ENCODE peak calls at places on chromosomes 2 and 18, in ten cellular contexts. J is uterus, W is breast epithelium, O is tibial nerve, N is adrenal gland, E is endothelial cell of umbilical vein, Y is transverse colon, Z is gastrocnemius medialis, M is right lobe of liver, P is upper lobe of left lung. S is an unnamed sample. For H3K4me1, the result is how much of the 10 kb centered on the place peaks cover.

GRCh38 chr2:205740381-205740780 is 58.1 kb downstream of the NRP2 start:
- DNase-seq in J (no peak), W (no peak), O (no peak), N (no peak), E (no peak), Y (no peak), Z (no peak), M (no peak), P (no peak), S (no peak)

GRCh38 chr2:2056531-2056930 is 274.5 kb downstream of the MYT1L start:
- DNase-seq in J (no peak), W (no peak), O (no peak), N (no peak), E (no peak), Y (no peak), Z (no peak), M (no peak), P (no peak), S (peak)

GRCh38 chr2:195563857-195564512 is 93.0 kb upstream of the SLC39A10 start:
- DNase-seq in J (no peak), W (no peak), O (no peak), N (no peak), E (no peak), Y (no peak), Z (no peak), M (no peak), P (no peak), S (no peak)

GRCh38 chr18:79963658-79964329 is 649 bp upstream of the HSBP1L1 start:
- DNase-seq in J (no peak), W (no peak), O (no peak), N (no peak), E (no peak), Y (no peak), Z (no peak), M (no peak), P (peak), S (no peak)

GRCh38 chr2:3338360-3338759 is 39.3 kb downstream of the EIPR1 start:
- DNase-seq in J (no peak), W (no peak), O (no peak), N (no peak), E (no peak), Y (no peak), Z (no peak), M (no peak), P (no peak), S (no peak)

GRCh38 chr2:128187032-128187654 is 96.1 kb downstream of the UGGT1 start:
- DNase-seq in J (no peak), W (no peak), O (no peak), N (no peak), E (peak), Y (no peak), Z (peak), M (no peak), P (no peak), S (no peak)

GRCh38 chr2:99692785-99693184 is 203.0 kb upstream of the REV1 start:
- DNase-seq in J (no peak), W (no peak), O (no peak), N (no peak), E (no peak), Y (no peak), Z (no peak), M (no peak), P (no peak), S (no peak)

GRCh38 chr2:144426981-144427479 is 92.9 kb downstream of the ZEB2 start:
- DNase-seq in J (no peak), W (no peak), O (no peak), N (peak), E (peak), Y (no peak), Z (no peak), M (no peak), P (no peak), S (no peak)

GRCh38 chr2:45283764-45284620 is 274.7 kb upstream of the SIX2 start:
- DNase-seq in J (peak), W (no peak), O (no peak), N (no peak), E (no peak), Y (no peak), Z (peak), M (no peak), P (no peak), S (no peak)

GRCh38 chr2:62597323-62597722 is 91.3 kb upstream of the TMEM17 start:
- DNase-seq in J (no peak), W (no peak), O (no peak), N (no peak), E (no peak), Y (no peak), Z (no peak), M (no peak), P (no peak), S (no peak)

GRCh38 chr2:35973737-35974132 is 381.8 kb upstream of the CRIM1 start:
- DNase-seq in J (peak), W (peak), O (no peak), N (peak), E (peak), Y (no peak), Z (no peak), M (no peak), P (no peak), S (peak)

GRCh38 chr2:144512421-144513272 is 7.3 kb downstream of the ZEB2 start:
- DNase-seq in J (no peak), W (no peak), O (no peak), N (no peak), E (peak), Y (no peak), Z (no peak), M (no peak), P (no peak), S (no peak)

GRCh38 chr18:79548986-79549637 is 130.5 kb upstream of the CTDP1 start:
- DNase-seq in J (no peak), W (no peak), O (no peak), N (no peak), E (no peak), Y (no peak), Z (no peak), M (peak), P (peak), S (no peak)

GRCh38 chr2:215619989-215620388 is 184.1 kb upstream of the FN1 start:
- DNase-seq in J (no peak), W (no peak), O (no peak), N (peak), E (no peak), Y (peak), Z (peak), M (no peak), P (peak), S (no peak)

GRCh38 chr18:80075940-80076339 is 33.1 kb upstream of the ADNP2 start:
- DNase-seq in J (no peak), W (no peak), O (no peak), N (no peak), E (no peak), Y (no peak), Z (no peak), M (no peak), P (no peak), S (no peak)

GRCh38 chr2:38190542-38191218 is 114.7 kb upstream of the CYP1B1 start:
- DNase-seq in J (no peak), W (no peak), O (no peak), N (no peak), E (no peak), Y (no peak), Z (no peak), M (no peak), P (no peak), S (no peak)

GRCh38 chr2:75180476-75180875 is 18.8 kb downstream of the TACR1 start:
- DNase-seq in J (no peak), W (no peak), O (no peak), N (no peak), E (no peak), Y (no peak), Z (no peak), M (no peak), P (no peak), S (no peak)

GRCh38 chr2:11637546-11637945 is 32.4 kb downstream of the NTSR2 start:
- DNase-seq in J (no peak), W (no peak), O (no peak), N (no peak), E (no peak), Y (no peak), Z (no peak), M (no peak), P (no peak), S (no peak)

GRCh38 chr18:46156124-46156745 is 52.0 kb downstream of the HAUS1 start:
- DNase-seq in J (no peak), W (no peak), O (no peak), N (no peak), E (no peak), Y (no peak), Z (no peak), M (no peak), P (no peak), S (no peak)

GRCh38 chr2:45046786-45047185 is 37.5 kb upstream of the SIX2 start:
- DNase-seq in J (no peak), W (no peak), O (no peak), N (no peak), E (no peak), Y (no peak), Z (no peak), M (no peak), P (no peak), S (no peak)

GRCh38 chr2:64263315-64263714 is 119.1 kb upstream of the PELI1 start:
- DNase-seq in J (peak), W (peak), O (no peak), N (no peak), E (peak), Y (no peak), Z (no peak), M (no peak), P (no peak), S (no peak)

GRCh38 chr2:43220229-43220981 is 6.0 kb downstream of the ZFP36L2 start:
- DNase-seq in J (no peak), W (no peak), O (no peak), N (no peak), E (peak), Y (no peak), Z (no peak), M (no peak), P (no peak), S (no peak)

GRCh38 chr2:42227491-42227890 is 58.3 kb downstream of the EML4 start:
- DNase-seq in J (no peak), W (no peak), O (no peak), N (no peak), E (no peak), Y (no peak), Z (no peak), M (no peak), P (no peak), S (no peak)

GRCh38 chr18:72612894-72613537 is 68.9 kb upstream of the CBLN2 start:
- DNase-seq in J (no peak), W (no peak), O (no peak), N (no peak), E (no peak), Y (no peak), Z (no peak), M (no peak), P (no peak), S (no peak)

GRCh38 chr2:169066817-169067356 is 2.5 kb upstream of the DHRS9 start:
- DNase-seq in J (no peak), W (no peak), O (no peak), N (no peak), E (no peak), Y (no peak), Z (no peak), M (no peak), P (no peak), S (no peak)

GRCh38 chr18:74453011-74453571 is 4.0 kb downstream of the DIPK1C start:
- DNase-seq in J (no peak), W (no peak), O (no peak), N (no peak), E (no peak), Y (no peak), Z (no peak), M (no peak), P (no peak), S (peak)

GRCh38 chr2:73243884-73244570 is 9.9 kb downstream of the CCT7 start:
- DNase-seq in J (no peak), W (peak), O (no peak), N (peak), E (no peak), Y (no peak), Z (no peak), M (no peak), P (peak), S (peak)

GRCh38 chr18:23189768-23190661 is 54.7 kb downstream of the CABLES1 start:
- DNase-seq in J (no peak), W (no peak), O (no peak), N (peak), E (no peak), Y (no peak), Z (no peak), M (peak), P (peak), S (no peak)

GRCh38 chr2:217820066-217820819 is 182.6 kb downstream of the TNS1 start:
- DNase-seq in J (no peak), W (no peak), O (no peak), N (no peak), E (peak), Y (no peak), Z (no peak), M (peak), P (no peak), S (peak)

GRCh38 chr2:120919771-120920437 is 184.2 kb downstream of the GLI2 start:
- DNase-seq in J (no peak), W (no peak), O (no peak), N (no peak), E (no peak), Y (no peak), Z (peak), M (peak), P (no peak), S (no peak)

GRCh38 chr2:172246649-172247048 is 143.9 kb upstream of the DLX2 start:
- DNase-seq in J (no peak), W (no peak), O (no peak), N (no peak), E (peak), Y (no peak), Z (no peak), M (no peak), P (no peak), S (no peak)
- TF ChIP-seq POLR2A in J (no peak), W (no peak), O (no peak), N (no peak), E (no peak), Y (no peak), Z (no peak), M (no peak), P (no peak), S (no peak)

DNA sequence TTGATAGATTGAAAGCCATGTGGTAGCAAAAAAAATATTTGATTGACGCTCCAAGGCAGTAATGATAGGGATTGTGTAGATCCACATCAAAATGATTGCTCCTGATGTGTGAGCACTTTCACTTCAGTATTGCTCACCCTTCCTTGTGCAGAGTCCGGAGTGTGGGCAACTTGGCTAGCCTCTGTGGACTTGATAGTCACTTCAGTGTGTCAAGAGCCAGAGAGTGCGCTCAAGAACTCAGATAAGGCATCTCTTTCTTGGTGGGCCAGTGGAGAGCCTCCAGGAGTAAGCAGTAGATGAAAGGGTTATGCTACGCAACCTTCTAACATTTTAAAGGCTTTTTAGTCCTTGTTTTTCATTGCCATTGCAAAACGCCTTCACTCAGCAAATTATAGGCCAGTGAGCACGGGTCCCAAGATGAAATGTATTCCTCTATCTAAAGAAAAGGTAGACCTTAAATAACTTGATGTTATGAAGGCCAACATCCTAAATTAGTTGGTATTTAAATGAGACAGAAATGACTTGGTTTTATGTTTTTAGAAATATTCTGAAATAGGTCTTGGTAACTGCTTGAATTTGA is 84.4 kb downstream of the MEIS1 start:
- DNase-seq in J (no peak), W (no peak), O (no peak), N (no peak), E (no peak), Y (no peak), Z (no peak), M (no peak), P (peak), S (no peak)
- H3K4me1 ChIP-seq in J (under half), W (under half), O (under half), N (under half), E (under half), Y (under half), Z (under half), M (under half), P (under half), S (under half)

GRCh38 chr18:26794210-26795101 is 71.1 kb downstream of the AQP4 start:
- DNase-seq in J (no peak), W (no peak), O (no peak), N (no peak), E (no peak), Y (no peak), Z (no peak), M (no peak), P (no peak), S (no peak)
- TF ChIP-seq CTCF in J (no peak), W (no peak), O (no peak), N (no peak), E (no peak), Y (no peak), Z (no peak), M (no peak), P (no peak), S (no peak)

GRCh38 chr2:54723300-54724149 is at the start of gene EML6:
- DNase-seq in J (peak), W (peak), O (peak), N (peak), E (peak), Y (peak), Z (peak), M (peak), P (peak), S (peak)
- TF ChIP-seq POLR2A in J (peak), W (no peak), O (no peak), N (peak), E (peak), Y (peak), Z (peak), M (peak), P (no peak), S (no peak)

GRCh38 chr2:9248363-9248762 is 41.8 kb downstream of the ASAP2 start:
- DNase-seq in J (no peak), W (no peak), O (no peak), N (no peak), E (no peak), Y (no peak), Z (no peak), M (no peak), P (no peak), S (no peak)
- H3K4me1 ChIP-seq in J (under half), W (under half), O (half or more), N (under half), E (half or more), Y (half or more), Z (under half), M (under half), P (under half), S (half or more)

GRCh38 chr2:126639276-126639675 is 16.7 kb upstream of the GYPC start:
- DNase-seq in J (no peak), W (no peak), O (no peak), N (no peak), E (no peak), Y (no peak), Z (no peak), M (no peak), P (no peak), S (no peak)

GRCh38 chr2:126637393-126637792 is 18.6 kb upstream of the GYPC start:
- DNase-seq in J (no peak), W (no peak), O (no peak), N (no peak), E (no peak), Y (no peak), Z (no peak), M (no peak), P (no peak), S (no peak)

GRCh38 chr2:126642031-126642430 is 13.9 kb upstream of the GYPC start:
- DNase-seq in J (no peak), W (no peak), O (no peak), N (no peak), E (no peak), Y (no peak), Z (no peak), M (no peak), P (no peak), S (no peak)

GRCh38 chr2:126635281-126635680 is 20.7 kb upstream of the GYPC start:
- DNase-seq in J (peak), W (no peak), O (no peak), N (peak), E (no peak), Y (no peak), Z (peak), M (no peak), P (no peak), S (peak)

GRCh38 chr2:126638781-126639180 is 17.2 kb upstream of the GYPC start:
- DNase-seq in J (no peak), W (no peak), O (no peak), N (no peak), E (no peak), Y (no peak), Z (no peak), M (no peak), P (no peak), S (no peak)
- TF ChIP-seq CTCF in J (no peak), W (no peak), O (no peak), N (no peak), E (no peak), Y (no peak), Z (no peak), M (no peak), P (no peak), S (no peak)

S was measured in heart left ventricle.